ENCODE peak calls at places on chromosomes 12 and 14, in ten cellular contexts. D is CD4-positive, CD25-positive, alpha-beta regulatory T cell; W is gastrocnemius medialis; B is IMR-90; F is DND-41; K is HCT116; M is endodermal cell; X is HFF-Myc; A is A549; L is neural progenitor cell. U is an unnamed sample.

GRCh38 chr14:26128931-26129674 is 468.7 kb downstream of the NOVA1 start:
- DNase-seq in D (no peak), W (no peak), B (no peak), F (no peak), K (no peak), M (no peak), X (no peak), A (no peak), L (no peak), U (peak)

GRCh38 chr12:685388-685787 is 22.1 kb upstream of the NINJ2 start:
- DNase-seq in D (peak), W (no peak), B (peak), F (peak), K (no peak), M (no peak), X (no peak), A (no peak), L (no peak), U (peak)

GRCh38 chr12:132319359-132319950 is 9.9 kb downstream of the GALNT9 start:
- DNase-seq in D (no peak), W (no peak), B (no peak), F (no peak), K (no peak), M (no peak), X (no peak), A (no peak), L (no peak), U (no peak)

GRCh38 chr12:120254809-120255208 is 10.7 kb downstream of the PXN start:
- DNase-seq in D (no peak), W (no peak), B (no peak), F (no peak), K (no peak), M (peak), X (no peak), A (no peak), L (no peak), U (no peak)

GRCh38 chr12:46516933-46517578 is 144.5 kb upstream of the SLC38A2 start:
- DNase-seq in D (no peak), W (no peak), B (no peak), F (no peak), K (no peak), M (no peak), X (no peak), A (no peak), L (no peak), U (no peak)

GRCh38 chr14:100304825-100305445 is 1.3 kb downstream of the SLC25A29 start:
- DNase-seq in D (no peak), W (no peak), B (peak), F (no peak), K (no peak), M (peak), X (no peak), A (peak), L (peak), U (no peak)

GRCh38 chr14:76929927-76930326 is 98.6 kb downstream of the IRF2BPL start:
- DNase-seq in D (peak), W (no peak), B (no peak), F (peak), K (no peak), M (peak), X (no peak), A (no peak), L (no peak), U (no peak)

GRCh38 chr14:24252289-24253124 is 10.1 kb upstream of the TINF2 start:
- DNase-seq in D (no peak), W (no peak), B (no peak), F (no peak), K (no peak), M (no peak), X (no peak), A (no peak), L (no peak), U (no peak)

GRCh38 chr12:30622509-30622908 is 73.2 kb downstream of the IPO8 start:
- DNase-seq in D (no peak), W (no peak), B (peak), F (no peak), K (no peak), M (no peak), X (no peak), A (no peak), L (no peak), U (peak)

GRCh38 chr14:90641111-90642010 is 174.9 kb downstream of the TTC7B start:
- DNase-seq in D (no peak), W (no peak), B (peak), F (no peak), K (no peak), M (no peak), X (no peak), A (no peak), L (peak), U (no peak)

GRCh38 chr14:87102979-87103378 is 890.0 kb downstream of the GALC start:
- DNase-seq in D (no peak), W (no peak), B (peak), F (no peak), K (no peak), M (no peak), X (no peak), A (no peak), L (no peak), U (no peak)

GRCh38 chr14:36059531-36059930 is 117.0 kb downstream of the PTCSC3 start:
- DNase-seq in D (no peak), W (no peak), B (no peak), F (no peak), K (no peak), M (no peak), X (no peak), A (no peak), L (peak), U (no peak)

GRCh38 chr12:48716168-48716492 is 377 bp downstream of the CCNT1 start:
- DNase-seq in D (no peak), W (no peak), B (no peak), F (no peak), K (no peak), M (no peak), X (no peak), A (no peak), L (no peak), U (no peak)

GRCh38 chr12:131082795-131083194 is 129.1 kb downstream of the ADGRD1 start:
- DNase-seq in D (no peak), W (no peak), B (no peak), F (no peak), K (no peak), M (peak), X (no peak), A (no peak), L (no peak), U (no peak)

GRCh38 chr14:94770251-94770749 is 387 bp upstream of the GSC start:
- DNase-seq in D (no peak), W (no peak), B (peak), F (no peak), K (no peak), M (peak), X (no peak), A (no peak), L (peak), U (no peak)

GRCh38 chr14:104641753-104642539 is 37.4 kb upstream of the TMEM179 start:
- DNase-seq in D (no peak), W (no peak), B (no peak), F (no peak), K (no peak), M (peak), X (no peak), A (no peak), L (no peak), U (no peak)

GRCh38 chr14:92994131-92994676 is 71.3 kb downstream of the CHGA start:
- DNase-seq in D (no peak), W (no peak), B (no peak), F (no peak), K (no peak), M (no peak), X (no peak), A (no peak), L (no peak), U (no peak)

GRCh38 chr12:45988259-45988658 is 2.1 kb downstream of the SCAF11 start:
- DNase-seq in D (no peak), W (no peak), B (peak), F (no peak), K (no peak), M (no peak), X (no peak), A (no peak), L (no peak), U (no peak)

GRCh38 chr12:61546296-61546695 is 713.9 kb upstream of the USP15 start:
- DNase-seq in D (no peak), W (no peak), B (no peak), F (no peak), K (peak), M (peak), X (no peak), A (no peak), L (no peak), U (no peak)

GRCh38 chr12:20268771-20269170 is 99.6 kb upstream of the PDE3A start:
- DNase-seq in D (no peak), W (no peak), B (no peak), F (no peak), K (no peak), M (no peak), X (no peak), A (no peak), L (no peak), U (no peak)

GRCh38 chr12:104571328-104571727 is 114.6 kb downstream of the CHST11 start:
- DNase-seq in D (no peak), W (no peak), B (no peak), F (no peak), K (no peak), M (no peak), X (no peak), A (no peak), L (no peak), U (no peak)
- H3K4me3 ChIP-seq in D (no peak), W (no peak), B (no peak), F (no peak), K (no peak), M (no peak), X (no peak), A (no peak), L (no peak), U (no peak)

DNA sequence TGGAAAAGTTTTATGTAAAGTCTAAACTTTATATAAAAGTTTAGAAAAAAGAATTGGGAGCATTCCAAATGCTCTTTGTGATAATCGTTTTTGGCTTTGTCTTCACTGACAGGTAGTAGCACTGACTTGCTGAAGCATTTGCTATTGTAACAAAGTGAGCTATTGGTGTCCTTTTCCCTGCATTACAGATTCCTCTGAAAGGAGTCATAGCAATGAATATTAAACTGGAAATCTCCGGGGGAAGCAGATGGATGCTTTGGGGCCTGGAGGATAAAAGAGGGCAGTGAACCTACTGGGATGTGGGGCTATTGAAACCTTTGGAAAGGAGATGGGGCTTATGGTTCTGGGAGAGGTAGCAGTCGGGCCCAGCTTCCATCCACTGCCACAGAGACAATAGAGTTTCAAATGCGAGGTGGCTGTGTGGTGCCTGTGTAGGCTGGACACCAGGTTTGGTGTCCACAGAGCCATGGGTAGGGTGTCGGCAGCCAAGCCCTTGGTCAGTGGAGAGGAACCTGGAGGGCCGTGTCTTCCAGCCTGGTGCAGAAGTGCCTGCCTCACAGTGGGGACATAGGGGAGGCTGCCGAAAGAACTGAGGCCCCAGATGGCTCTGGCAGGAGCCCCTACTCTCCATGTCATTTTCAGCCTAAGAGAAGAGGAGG is 10.1 kb downstream of the GSG1 start:
- DNase-seq in D (no peak), W (no peak), B (peak), F (no peak), K (no peak), M (no peak), X (no peak), A (no peak), L (no peak), U (no peak)
- H3K4me3 ChIP-seq in D (no peak), W (no peak), B (no peak), F (no peak), K (no peak), M (no peak), X (no peak), A (no peak), L (no peak), U (no peak)

GRCh38 chr14:103275000-103275399 is 59.0 kb upstream of the EIF5 start:
- DNase-seq in D (no peak), W (no peak), B (no peak), F (no peak), K (no peak), M (no peak), X (no peak), A (no peak), L (no peak), U (no peak)

GRCh38 chr14:103273847-103274615 is 60.0 kb upstream of the EIF5 start:
- DNase-seq in D (no peak), W (no peak), B (no peak), F (no peak), K (no peak), M (no peak), X (no peak), A (no peak), L (no peak), U (no peak)

GRCh38 chr14:103271189-103271588 is 62.8 kb upstream of the EIF5 start:
- DNase-seq in D (no peak), W (no peak), B (no peak), F (no peak), K (no peak), M (no peak), X (no peak), A (no peak), L (no peak), U (no peak)

GRCh38 chr14:103273145-103273846 is 60.7 kb upstream of the EIF5 start:
- DNase-seq in D (no peak), W (no peak), B (no peak), F (no peak), K (no peak), M (no peak), X (no peak), A (no peak), L (no peak), U (no peak)
- H3K4me3 ChIP-seq in D (no peak), W (peak), B (peak), F (no peak), K (no peak), M (no peak), X (no peak), A (no peak), L (no peak), U (peak)

DNA sequence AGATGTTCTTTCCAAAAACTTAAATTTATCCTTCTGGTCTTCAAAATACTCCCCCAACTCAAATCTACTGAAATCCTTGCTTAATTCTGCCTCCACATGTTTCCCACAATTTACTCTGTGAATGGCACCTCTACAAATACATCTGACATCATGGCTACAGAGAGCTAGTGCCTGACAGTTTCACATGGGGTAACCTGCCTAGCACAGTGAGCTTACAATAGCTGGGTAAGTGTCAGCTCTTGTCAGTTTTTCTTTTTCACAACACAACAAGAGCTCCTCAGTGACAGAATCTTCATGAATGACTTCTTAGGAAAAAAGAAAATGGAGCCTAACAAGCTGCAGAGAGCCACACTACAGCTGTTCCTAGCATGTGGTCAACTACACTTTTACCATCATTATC is 54.4 kb downstream of the NIN start:
- DNase-seq in D (no peak), W (no peak), B (no peak), F (no peak), K (no peak), M (no peak), X (no peak), A (no peak), L (no peak), U (no peak)
- H3K4me3 ChIP-seq in D (no peak), W (no peak), B (no peak), F (no peak), K (no peak), M (no peak), X (no peak), A (no peak), L (no peak), U (no peak)

GRCh38 chr12:124754949-124755800 is 108.5 kb downstream of the SCARB1 start:
- DNase-seq in D (no peak), W (peak), B (peak), F (peak), K (no peak), M (no peak), X (peak), A (no peak), L (peak), U (peak)
- H3K4me3 ChIP-seq in D (no peak), W (no peak), B (no peak), F (peak), K (no peak), M (no peak), X (no peak), A (no peak), L (no peak), U (no peak)

U was measured in skeletal muscle cell.